ENCODE peak calls at places on chromosomes 12 and 14, in six cellular contexts. A is H9, K is neuronal stem cell, U is IMR-90, S is mesenchymal stem cell, I is H1. L is an unnamed sample.

GRCh38 chr14:102671410-102671809 is 79.0 kb downstream of the RCOR1 start:
- DNase-seq in I (no peak), S (no peak), U (no peak), A (no peak), K (no peak), L (no peak)

GRCh38 chr12:22738945-22739344 is 114.0 kb downstream of the ETNK1 start:
- DNase-seq in S (peak; percentile 22), K (no peak), I (no peak), A (no peak), U (no peak), L (no peak)

GRCh38 chr14:69535230-69535848 is 39.3 kb downstream of the CCDC177 start:
- DNase-seq in K (peak; percentile 66), I (no peak), A (peak; percentile 81), S (peak; percentile 60), U (peak; percentile 50), L (peak; percentile 87)

GRCh38 chr12:117005417-117006046 is 93.7 kb downstream of the TESC start:
- DNase-seq in K (no peak), U (no peak), I (no peak), S (no peak), A (no peak), L (no peak)

GRCh38 chr12:46948936-46949555 is 123.2 kb upstream of the SLC38A4 start:
- DNase-seq in I (no peak), K (no peak), A (no peak), U (no peak), S (no peak), L (no peak)

GRCh38 chr12:110244829-110245228 is 36.2 kb upstream of the ATP2A2 start:
- DNase-seq in K (no peak), U (no peak), S (no peak), A (peak; percentile 89), I (no peak), L (peak; percentile 92)

GRCh38 chr12:46518729-46519128 is 146.2 kb upstream of the SLC38A2 start:
- DNase-seq in S (peak; percentile 54), I (no peak), U (no peak), A (no peak), K (no peak), L (no peak)

GRCh38 chr14:38592764-38593442 is 337.0 kb upstream of the CLEC14A start:
- DNase-seq in K (no peak), S (no peak), I (no peak), U (no peak), A (no peak), L (no peak)

GRCh38 chr12:67991158-67991557 is 1.9 kb downstream of the IFNG-AS1 start:
- DNase-seq in A (no peak), K (no peak), U (no peak), I (no peak), S (no peak), L (no peak)

GRCh38 chr12:98172304-98172703 is 343.1 kb upstream of the TMPO start:
- DNase-seq in K (no peak), S (no peak), A (no peak), U (no peak), I (no peak), L (no peak)

GRCh38 chr12:50660425-50660822 is 103.5 kb upstream of the ATF1 start:
- DNase-seq in I (no peak), K (no peak), A (no peak), S (no peak), U (no peak), L (no peak)

GRCh38 chr12:3313655-3314305 is 177.2 kb upstream of the PRMT8 start:
- DNase-seq in S (peak; percentile 28), U (peak; percentile 20), K (peak; percentile 23), I (no peak), A (peak; percentile 73), L (peak; percentile 61)

GRCh38 chr14:34710006-34710405 is 4.4 kb downstream of the CFL2 start:
- DNase-seq in S (no peak), I (no peak), U (no peak), A (no peak), K (no peak), L (no peak)

GRCh38 chr12:2431810-2432209 is 363.0 kb upstream of the FKBP4 start:
- DNase-seq in A (no peak), K (no peak), S (no peak), I (no peak), U (no peak), L (no peak)

GRCh38 chr14:81400202-81400678 is at the start of gene STON2:
- DNase-seq in K (no peak), A (no peak), I (no peak), S (no peak), U (no peak), L (no peak)

GRCh38 chr14:91090733-91091132 is 23.1 kb upstream of the DGLUCY start:
- DNase-seq in A (no peak), S (no peak), K (no peak), U (no peak), I (no peak), L (no peak)

GRCh38 chr14:22822017-22822618 is 6.9 kb upstream of the SLC7A7 start:
- DNase-seq in A (peak; percentile 77), K (no peak), U (no peak), I (no peak), S (no peak), L (peak; percentile 92)
- H3K23ac ChIP-seq in A (no peak overlapping the region), K (peak overlapping the region; percentile 68), U (peak overlapping the region; percentile 33), I (no peak overlapping the region), S (no peak overlapping the region), L (peak overlapping the region; percentile 86)

DNA sequence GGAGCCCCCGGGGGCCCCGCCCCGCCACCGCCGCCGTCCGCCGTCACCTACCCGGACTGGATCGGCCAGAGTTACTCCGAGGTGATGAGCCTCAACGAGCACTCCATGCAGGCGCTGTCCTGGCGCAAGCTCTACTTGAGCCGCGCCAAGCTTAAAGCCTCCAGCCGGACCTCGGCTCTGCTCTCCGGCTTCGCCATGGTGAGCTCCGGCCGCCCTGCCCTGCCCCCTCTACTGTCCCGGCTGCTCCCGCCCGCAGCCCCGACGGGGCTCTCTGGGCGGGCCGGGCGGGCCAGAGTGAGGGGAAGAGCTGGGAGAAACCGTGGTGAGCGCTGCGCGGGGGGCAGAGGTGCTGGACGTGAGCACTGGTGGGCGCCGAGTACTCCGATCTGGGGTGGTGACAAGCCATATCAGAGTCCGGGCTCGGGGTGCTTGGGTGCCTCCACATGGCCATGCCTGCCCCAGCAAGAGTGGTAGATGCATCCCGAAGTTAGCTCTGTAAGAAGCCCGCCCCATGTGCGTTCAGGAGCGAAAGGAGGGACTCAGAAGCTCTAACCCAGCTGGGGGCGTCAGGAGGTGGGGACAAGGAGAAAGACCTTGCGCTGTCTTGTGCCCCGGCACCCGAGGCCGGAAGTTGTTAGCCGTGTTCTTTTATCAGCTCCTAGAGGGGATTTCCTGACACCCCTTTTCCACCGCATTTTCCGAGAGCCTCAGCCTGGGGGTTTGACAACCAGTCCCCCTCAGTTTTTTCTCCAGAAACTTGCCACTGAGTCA is 708 bp downstream of the ORAI1 start:
- DNase-seq in S (peak; percentile 87), U (peak; percentile 61), I (peak; percentile 27), A (peak; percentile 82), K (peak; percentile 48), L (peak; percentile 91)
- H4K8ac ChIP-seq in S (no peak overlapping the region), U (peak overlapping the region; percentile 53), I (peak overlapping the region; percentile 89), A (no peak overlapping the region), K (no peak overlapping the region), L (no peak overlapping the region)

GRCh38 chr14:73136085-73136386 is 271 bp upstream of the PSEN1 start:
- DNase-seq in U (no peak), K (no peak), A (no peak), S (no peak), I (no peak), L (no peak)
- H2BK15ac ChIP-seq in U (no peak overlapping the region), K (no peak overlapping the region), A (no peak overlapping the region), S (no peak overlapping the region), I (no peak overlapping the region), L (no peak overlapping the region)

DNA sequence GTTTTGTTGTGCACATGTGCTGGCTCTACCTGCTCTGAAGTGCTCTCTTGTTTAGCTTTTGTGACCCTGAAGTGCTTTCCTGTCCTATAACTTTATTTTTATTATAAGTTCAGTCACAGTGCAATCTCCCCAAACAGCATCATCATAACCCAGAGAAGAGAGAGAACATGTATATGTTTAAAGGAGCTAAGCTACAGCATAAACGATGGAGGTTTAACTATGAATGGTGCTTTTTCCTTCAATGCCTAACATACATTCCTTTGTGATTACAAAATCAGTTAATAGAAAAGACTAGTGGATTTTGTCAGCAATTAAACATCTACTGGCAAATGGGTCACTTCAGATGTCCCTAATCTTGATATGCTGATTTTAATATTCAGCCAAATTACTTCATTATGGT is 46.4 kb downstream of the ZFYVE21 start:
- DNase-seq in K (no peak), I (no peak), A (no peak), U (peak; percentile 66), S (no peak), L (no peak)
- H3K23ac ChIP-seq in K (no peak overlapping the region), I (no peak overlapping the region), A (no peak overlapping the region), U (no peak overlapping the region), S (no peak overlapping the region), L (no peak overlapping the region)

DNA sequence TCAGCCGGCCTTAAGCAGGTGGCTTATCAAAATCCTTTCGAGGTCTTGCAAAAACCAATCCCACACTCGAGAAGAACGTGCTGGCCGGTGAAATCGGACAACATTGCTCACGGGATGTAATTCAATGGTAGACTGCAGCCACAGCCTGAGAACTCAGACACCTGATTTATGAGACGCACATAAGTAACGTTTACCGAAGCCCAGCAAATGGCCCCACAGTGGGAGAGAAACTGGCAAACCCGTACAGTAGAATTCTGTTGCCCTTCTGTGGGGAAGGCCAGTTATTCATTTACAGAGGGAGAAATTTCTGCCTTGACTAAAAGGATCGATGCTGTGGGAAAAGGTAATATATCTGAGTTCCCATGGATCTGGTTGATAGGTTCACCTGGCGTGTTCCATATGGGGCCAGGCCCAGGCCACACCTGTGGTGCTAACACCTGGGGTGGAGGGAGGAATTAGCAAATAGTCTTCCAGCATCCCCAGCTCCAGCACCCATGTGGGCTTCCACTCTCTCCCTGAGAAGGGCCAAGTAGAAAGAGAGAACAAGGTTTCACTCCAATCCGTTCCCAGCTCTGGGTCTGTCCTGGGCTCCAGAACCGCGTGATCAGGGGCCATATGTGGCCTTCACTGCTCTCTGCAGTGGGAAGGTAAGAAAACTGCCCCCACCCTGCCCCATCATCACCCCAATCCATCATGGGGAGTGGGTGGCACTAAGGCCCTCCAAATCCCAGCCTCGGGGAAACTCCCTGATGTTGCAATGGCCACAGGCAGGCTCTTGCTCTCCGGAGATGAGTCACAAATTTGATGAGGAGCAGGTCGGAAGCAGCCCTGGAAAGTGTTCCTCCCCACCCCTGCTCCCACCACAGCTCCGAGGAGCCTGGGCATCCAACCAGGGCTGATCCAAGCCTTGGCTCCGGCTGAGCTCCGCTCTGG is 12.7 kb downstream of the BDKRB1 start:
- DNase-seq in A (peak; percentile 19), K (no peak), I (no peak), U (peak; percentile 99), S (peak; percentile 98), L (no peak)
- H4K8ac ChIP-seq in A (no peak overlapping the region), K (no peak overlapping the region), I (peak overlapping the region; percentile 31), U (peak overlapping the region; percentile 88), S (peak overlapping the region; percentile 79), L (no peak overlapping the region)